ENCODE peak calls at places on chromosomes 1 and 21, in five cellular contexts. K is GM10248, T is progenitor cell of endocrine pancreas, V is lower leg skin, O is WERI-Rb-1. A is an unnamed sample.

GRCh38 chr1:234170067-234170466 is 203.2 kb upstream of the COA6 start:
- DNase-seq in O (peak; percentile 51), K (no peak), T (no peak), V (no peak), A (no peak)

GRCh38 chr21:44940116-44940631 is 345 bp downstream of the SLX9 start:
- DNase-seq in T (no peak), V (no peak), K (no peak), O (no peak), A (no peak)

GRCh38 chr1:241136401-241136800 is 220.6 kb downstream of the RGS7 start:
- DNase-seq in V (no peak), T (no peak), O (no peak), K (no peak), A (no peak)

GRCh38 chr1:206676499-206676898 is 8.2 kb upstream of the MAPKAPK2 start:
- DNase-seq in K (no peak), O (no peak), V (no peak), T (no peak), A (no peak)

GRCh38 chr21:45618846-45619485 is 24.6 kb upstream of the PCBP3 start:
- DNase-seq in K (no peak), V (no peak), T (no peak), O (no peak), A (no peak)

GRCh38 chr1:80675469-80675868 is 1125.3 kb upstream of the ADGRL2 start:
- DNase-seq in V (no peak), T (no peak), K (no peak), O (no peak), A (no peak)

GRCh38 chr1:227893696-227894305 is 53.9 kb downstream of the WNT9A start:
- DNase-seq in T (peak; percentile 4), O (peak; percentile 0), V (no peak), K (no peak), A (no peak)

GRCh38 chr21:45020629-45021427 is 53.6 kb upstream of the ADARB1 start:
- DNase-seq in O (no peak), V (no peak), T (no peak), K (no peak), A (no peak)

DNA sequence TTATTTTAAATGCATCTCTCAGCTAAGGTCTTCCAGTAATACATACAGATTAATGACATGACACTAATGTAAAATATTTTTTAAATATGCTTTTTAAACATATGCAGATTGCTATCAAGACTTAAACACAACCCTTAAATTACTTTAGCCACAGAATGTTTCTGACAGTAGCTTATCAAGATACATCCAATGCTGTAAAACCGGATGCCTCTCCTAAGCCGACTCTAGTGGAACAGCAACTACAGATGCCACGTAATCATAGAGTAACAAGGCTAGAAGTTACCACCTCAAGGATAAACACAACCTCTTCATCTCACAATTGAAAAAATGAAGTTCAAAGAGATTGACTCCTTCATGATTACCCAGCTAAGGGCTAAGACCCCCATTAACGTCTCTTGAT is 68.4 kb downstream of the ZZZ3 start:
- DNase-seq in K (no peak), T (no peak), O (no peak), V (no peak), A (no peak)
- TF ChIP-seq CTCF in K (no peak), T (no peak), O (no peak), V (no peak), A (no peak)

DNA sequence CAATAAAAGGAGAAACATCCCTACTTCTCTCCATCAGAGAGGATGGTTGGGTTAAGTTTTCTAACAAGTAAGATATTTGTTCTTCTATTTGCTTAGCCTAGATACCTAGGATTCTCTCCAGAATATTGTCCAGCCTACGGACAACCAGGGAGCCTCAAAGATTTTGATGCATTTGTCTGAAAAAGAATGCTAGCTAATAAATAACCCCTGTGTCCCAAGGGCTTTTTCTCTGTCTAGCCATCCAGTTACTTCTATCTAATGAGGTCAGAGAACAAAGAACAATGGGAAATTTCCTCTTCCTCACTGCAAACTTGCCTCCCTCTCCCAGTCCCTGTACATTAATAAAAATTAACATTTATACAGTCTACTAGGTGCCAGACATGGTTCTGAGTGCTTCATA is 810 bp downstream of the RGS5 start:
- DNase-seq in K (no peak), O (no peak), V (no peak), T (no peak), A (no peak)
- TF ChIP-seq CTCF in K (no peak), O (no peak), V (no peak), T (no peak), A (no peak)

GRCh38 chr1:176879784-176880620 is 284.5 kb downstream of the ASTN1 start:
- DNase-seq in T (no peak), V (no peak), K (no peak), O (peak; percentile 64), A (no peak)

GRCh38 chr1:176880954-176881595 is 283.4 kb downstream of the ASTN1 start:
- DNase-seq in K (peak; percentile 63), V (peak; percentile 52), T (peak; percentile 71), O (peak; percentile 90), A (peak; percentile 90)

GRCh38 chr1:176877557-176877956 is 287.0 kb downstream of the ASTN1 start:
- DNase-seq in V (no peak), T (no peak), K (no peak), O (no peak), A (no peak)

GRCh38 chr1:176876966-176877515 is 287.5 kb downstream of the ASTN1 start:
- DNase-seq in V (no peak), K (no peak), T (no peak), O (no peak), A (no peak)

DNA sequence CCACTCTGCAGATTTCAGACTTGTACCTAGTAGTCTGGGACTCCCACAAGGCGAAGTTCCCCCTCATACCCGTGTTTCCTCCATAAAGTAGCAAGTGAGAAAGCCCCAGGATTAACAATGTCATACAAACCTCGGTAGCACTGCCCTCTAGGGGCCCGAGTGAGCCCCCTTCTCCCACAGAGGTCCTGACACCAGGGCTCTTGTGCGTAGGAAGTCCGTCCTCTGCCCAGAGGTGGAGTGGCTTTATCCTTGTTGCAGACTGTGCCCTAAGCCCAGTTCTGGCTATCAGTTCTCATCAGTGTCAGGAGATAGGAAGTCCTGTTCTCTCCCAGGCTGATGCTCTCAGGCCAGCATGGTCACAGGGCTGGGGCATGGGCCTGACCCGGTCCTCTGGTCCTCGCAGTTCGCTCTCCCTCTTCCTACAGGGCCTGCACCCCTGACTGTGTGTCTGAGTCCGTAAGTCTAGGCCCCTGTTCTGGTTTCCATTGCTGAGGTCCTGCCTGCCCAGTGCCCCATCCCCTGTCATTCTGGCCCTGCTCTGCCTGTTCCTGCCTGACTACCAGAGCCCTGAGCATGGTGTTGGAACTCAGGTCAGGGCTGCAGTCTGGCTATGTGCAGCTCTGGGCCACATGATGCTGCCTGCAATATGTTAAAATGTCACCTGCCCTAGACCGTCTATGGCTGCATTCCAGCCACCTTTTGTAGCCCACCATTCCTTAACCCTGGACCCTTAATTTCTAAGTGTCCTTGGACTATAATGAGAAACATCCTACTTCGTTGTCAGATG is 285.6 kb downstream of the ASTN1 start:
- DNase-seq in O (peak; percentile 57), T (no peak), K (no peak), V (no peak), A (no peak)
- TF ChIP-seq CTCF in O (peak; percentile 62), T (peak; percentile 50), K (no peak), V (no peak), A (peak; percentile 27)

GRCh38 chr1:62436039-62436465 is 797 bp upstream of the USP1 start:
- DNase-seq in K (no peak), V (no peak), T (peak; percentile 92), O (no peak), A (peak; percentile 95)

GRCh38 chr1:62437273-62437945 is 560 bp downstream of the USP1 start:
- DNase-seq in O (no peak), K (no peak), T (no peak), V (no peak), A (no peak)

GRCh38 chr1:62438163-62438562 is 1.3 kb downstream of the USP1 start:
- DNase-seq in K (no peak), T (no peak), O (no peak), V (no peak), A (no peak)

GRCh38 chr1:62436466-62437272 is at the start of gene USP1:
- DNase-seq in V (peak; percentile 99), T (peak; percentile 88), O (peak; percentile 99), K (peak; percentile 92), A (peak; percentile 93)

GRCh38 chr1:62439652-62440371 is 3.0 kb downstream of the USP1 start:
- DNase-seq in T (no peak), O (no peak), K (peak; percentile 49), V (no peak), A (no peak)
- TF ChIP-seq CTCF in T (no peak), O (no peak), K (no peak), V (no peak), A (no peak)

GRCh38 chr1:9275161-9275560 is 17.5 kb upstream of the SPSB1 start:
- DNase-seq in K (no peak), V (no peak), T (no peak), O (no peak), A (no peak)

GRCh38 chr1:9278114-9278513 is 14.6 kb upstream of the SPSB1 start:
- DNase-seq in V (peak; percentile 50), O (no peak), K (no peak), T (no peak), A (no peak)

GRCh38 chr1:9273177-9273576 is 19.5 kb upstream of the SPSB1 start:
- DNase-seq in V (no peak), T (no peak), O (no peak), K (no peak), A (no peak)

GRCh38 chr1:9278585-9279153 is 14.0 kb upstream of the SPSB1 start:
- DNase-seq in O (no peak), K (no peak), T (no peak), V (no peak), A (no peak)

DNA sequence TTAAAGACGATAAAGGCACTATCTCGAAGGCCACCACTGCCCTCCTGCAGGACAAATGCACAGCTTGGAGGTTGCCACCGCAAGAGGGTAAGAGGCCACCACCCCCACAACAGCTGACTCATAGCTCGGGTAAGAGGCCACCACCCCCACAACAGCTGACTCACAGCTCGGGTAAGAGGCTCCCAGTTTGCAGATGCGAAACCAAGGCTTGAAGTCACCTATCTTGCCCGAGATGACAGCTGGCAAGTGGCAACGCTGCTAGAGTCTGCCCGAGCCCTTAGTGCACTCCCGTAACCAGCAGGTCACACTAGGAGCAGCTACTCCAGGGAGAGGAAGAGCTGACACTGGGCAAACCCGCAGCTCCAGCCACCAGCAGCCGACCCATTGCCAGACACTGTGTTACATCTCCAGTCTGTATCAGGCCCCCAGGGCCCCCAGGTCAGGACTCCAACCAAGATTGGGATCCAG is 17.1 kb upstream of the SPSB1 start:
- DNase-seq in O (peak; percentile 48), K (peak; percentile 81), T (no peak), V (peak; percentile 65), A (no peak)
- TF ChIP-seq CTCF in O (no peak), K (no peak), T (no peak), V (no peak), A (no peak)

A was measured in nephron progenitor cell.